ENCODE peak calls at places on chromosomes 11 and 22, in ten cellular contexts. Y is ovary, D is HCT116, A is esophagus squamous epithelium, R is sigmoid colon, G is tibial nerve, T is heart left ventricle, E is upper lobe of left lung, Z is body of pancreas, J is right lobe of liver. W is an unnamed sample.
A peak's percentile ranks its signal among the peaks of the same experiment; 100 is the strongest.

GRCh38 chr11:71430166-71430565 is 18.0 kb downstream of the DHCR7 start:
- DNase-seq in Y (no peak), D (no peak), A (no peak), R (no peak), G (no peak), T (no peak), E (no peak), Z (no peak), J (no peak), W (no peak)

GRCh38 chr22:37486224-37486845 is at the start of gene MFNG:
- DNase-seq in Y (peak; percentile 68), D (no peak), A (peak; percentile 51), R (peak; percentile 77), G (peak; percentile 26), T (peak; percentile 75), E (peak; percentile 93), Z (peak; percentile 77), J (peak; percentile 73), W (peak; percentile 84)

GRCh38 chr11:61149624-61150615 is 11.3 kb downstream of the VPS37C start:
- DNase-seq in Y (no peak), D (no peak), A (no peak), R (peak; percentile 32), G (no peak), T (no peak), E (no peak), Z (peak; percentile 42), J (no peak), W (peak; percentile 30)

GRCh38 chr11:2136209-2136951 is 2.8 kb downstream of the IGF2 start:
- DNase-seq in Y (peak; percentile 37), D (no peak), A (no peak), R (no peak), G (no peak), T (no peak), E (peak; percentile 62), Z (no peak), J (peak; percentile 45), W (no peak)

GRCh38 chr11:114563077-114563476 is 3.4 kb upstream of the NXPE1 start:
- DNase-seq in Y (no peak), D (peak; percentile 27), A (no peak), R (no peak), G (no peak), T (no peak), E (no peak), Z (no peak), J (no peak), W (no peak)

GRCh38 chr11:117868815-117869642 is 7.4 kb downstream of the FXYD6 start:
- DNase-seq in Y (no peak), D (no peak), A (no peak), R (no peak), G (no peak), T (no peak), E (no peak), Z (no peak), J (no peak), W (no peak)

GRCh38 chr11:73390601-73391565 is 14.7 kb downstream of the RELT start:
- DNase-seq in Y (no peak), D (no peak), A (no peak), R (no peak), G (no peak), T (no peak), E (no peak), Z (no peak), J (no peak), W (no peak)

GRCh38 chr11:110090466-110091026 is 2.6 kb upstream of the ZC3H12C start:
- DNase-seq in Y (no peak), D (no peak), A (no peak), R (no peak), G (no peak), T (no peak), E (no peak), Z (no peak), J (no peak), W (no peak)

GRCh38 chr11:104967493-104968364 is 645 bp downstream of the CASP4 start:
- DNase-seq in Y (no peak), D (no peak), A (no peak), R (no peak), G (no peak), T (no peak), E (no peak), Z (no peak), J (no peak), W (no peak)

GRCh38 chr22:29028468-29028867 is 33.2 kb downstream of the C22orf31 start:
- DNase-seq in Y (no peak), D (no peak), A (no peak), R (no peak), G (no peak), T (no peak), E (no peak), Z (no peak), J (no peak), W (no peak)

GRCh38 chr11:68002943-68003845 is 703 bp downstream of the UNC93B1 start:
- DNase-seq in Y (no peak), D (no peak), A (no peak), R (no peak), G (no peak), T (peak; percentile 50), E (peak; percentile 94), Z (peak; percentile 66), J (no peak), W (peak; percentile 77)

GRCh38 chr11:123478352-123478986 is 48.4 kb downstream of the GRAMD1B start:
- DNase-seq in Y (peak; percentile 67), D (peak; percentile 77), A (no peak), R (peak; percentile 68), G (no peak), T (peak; percentile 41), E (no peak), Z (peak; percentile 67), J (no peak), W (peak; percentile 42)

GRCh38 chr22:20111045-20111688 is 4.7 kb upstream of the RANBP1 start:
- DNase-seq in Y (no peak), D (peak; percentile 51), A (no peak), R (no peak), G (no peak), T (no peak), E (peak; percentile 22), Z (no peak), J (no peak), W (no peak)

GRCh38 chr11:69958308-69958707 is 119.8 kb upstream of the ANO1 start:
- DNase-seq in Y (no peak), D (no peak), A (no peak), R (no peak), G (no peak), T (no peak), E (no peak), Z (no peak), J (no peak), W (no peak)

DNA sequence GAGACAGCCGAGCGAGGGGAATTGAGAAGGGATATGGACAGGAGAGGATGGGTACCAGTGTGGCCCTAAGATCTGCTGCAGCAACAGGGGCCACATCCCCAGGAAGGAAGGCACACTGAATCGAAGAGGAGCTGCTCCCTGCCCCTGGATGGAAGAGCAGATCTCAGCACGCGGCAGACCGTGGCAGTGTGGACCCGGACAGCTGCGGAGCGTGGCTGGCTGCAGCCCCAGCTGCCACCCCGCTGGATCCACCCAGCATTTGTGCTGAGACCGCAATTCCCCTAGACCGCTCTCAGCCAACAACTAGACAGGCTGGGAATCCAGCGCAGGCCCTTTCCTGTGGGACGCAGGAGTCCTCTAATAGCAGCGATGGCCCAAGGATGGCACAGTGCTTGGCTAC is 94.7 kb downstream of the NECTIN1 start:
- DNase-seq in Y (no peak), D (no peak), A (no peak), R (no peak), G (no peak), T (no peak), E (peak; percentile 47), Z (no peak), J (no peak), W (no peak)
- TF ChIP-seq POLR2A in Y (no peak), D (no peak), A (no peak), R (no peak), G (no peak), T (no peak), E (no peak), Z (no peak), J (no peak), W (no peak)

DNA sequence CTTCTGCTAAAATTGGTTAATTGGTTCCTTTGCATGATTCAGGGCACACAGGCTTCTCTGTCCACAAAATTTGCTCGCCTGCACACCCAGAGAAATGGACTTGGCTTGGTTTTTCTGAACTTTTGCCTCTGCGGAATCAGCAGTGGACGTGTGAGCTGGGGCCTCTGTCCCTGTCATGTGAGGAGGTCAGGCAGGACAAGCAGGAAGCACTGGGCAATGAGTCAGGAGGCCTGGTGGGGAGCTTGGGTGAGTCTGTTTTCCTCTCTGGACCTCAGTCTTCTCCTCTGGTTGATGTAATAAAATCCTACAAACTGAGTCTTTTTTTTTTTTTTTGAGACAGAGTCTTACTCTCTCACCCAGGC is 10.4 kb upstream of the CELSR1 start:
- DNase-seq in Y (no peak), D (no peak), A (no peak), R (peak; percentile 93), G (peak; percentile 71), T (peak; percentile 77), E (no peak), Z (peak; percentile 76), J (peak; percentile 92), W (peak; percentile 51)
- H3K27ac ChIP-seq in Y (no peak overlapping the region), D (no peak overlapping the region), A (peak overlapping the region; percentile 87), R (peak overlapping the region; percentile 94), G (peak overlapping the region; percentile 58), T (peak overlapping the region; percentile 88), E (peak overlapping the region; percentile 80), Z (peak overlapping the region; percentile 81), J (peak overlapping the region; percentile 69), W (peak overlapping the region; percentile 75)

DNA sequence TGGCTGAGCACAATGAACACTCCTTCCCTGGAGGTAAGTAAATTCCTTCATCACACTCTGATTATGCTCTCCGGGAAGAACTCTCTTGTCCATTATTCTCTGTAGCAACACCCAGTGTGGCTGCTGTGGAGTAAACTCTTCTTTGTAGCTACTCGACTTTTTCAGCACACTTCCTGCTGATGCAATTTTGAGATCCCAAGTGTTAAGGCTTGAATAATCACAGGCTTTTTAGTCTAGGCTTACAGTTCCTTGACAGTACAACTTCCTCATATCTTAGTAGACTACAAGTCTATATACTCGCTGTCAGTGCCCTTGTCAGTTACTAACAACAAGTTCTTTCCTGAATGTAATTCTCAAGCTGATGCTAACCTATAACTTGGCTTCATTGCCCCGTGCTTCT is 301.8 kb upstream of the API5 start:
- DNase-seq in Y (no peak), D (no peak), A (no peak), R (no peak), G (no peak), T (no peak), E (no peak), Z (no peak), J (no peak), W (no peak)
- H3K4me3 ChIP-seq in Y (no peak overlapping the region), D (no peak overlapping the region), A (no peak overlapping the region), R (no peak overlapping the region), G (no peak overlapping the region), T (no peak overlapping the region), E (no peak overlapping the region), Z (no peak overlapping the region), J (no peak overlapping the region), W (no peak overlapping the region)

DNA sequence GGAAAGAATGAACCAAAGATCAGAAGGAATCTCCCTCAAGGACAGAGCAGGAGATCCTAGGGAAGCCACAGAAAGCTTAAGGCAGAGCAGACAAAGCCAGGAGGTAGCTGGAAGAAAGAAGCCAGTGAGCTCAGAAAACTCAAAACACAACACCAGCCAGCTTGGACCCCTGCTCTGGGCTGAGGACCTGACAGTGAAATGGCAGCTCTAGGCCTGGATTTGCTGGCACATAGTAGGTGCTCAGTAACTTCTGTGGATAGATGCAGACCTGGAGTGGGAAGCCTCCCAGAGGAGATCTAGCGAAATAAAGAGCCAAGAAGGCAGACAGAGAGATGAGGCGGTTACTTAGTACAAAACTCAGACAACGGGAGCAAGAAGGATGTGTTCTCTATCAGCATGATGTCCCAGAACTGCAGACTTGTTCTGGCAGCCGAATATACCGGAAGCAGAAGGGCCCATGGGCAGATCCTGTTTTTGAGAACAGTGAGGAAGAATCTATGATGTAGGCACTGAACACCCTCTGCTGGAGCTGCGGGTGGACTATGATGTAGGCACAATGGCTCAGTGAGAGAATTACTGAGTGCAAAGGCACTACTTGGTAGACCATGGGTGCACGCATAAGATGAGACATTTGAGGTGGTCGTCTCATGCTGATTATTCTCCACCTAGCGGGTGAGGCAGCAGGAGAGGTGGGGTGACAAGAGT is 4.8 kb downstream of the ROBO4 start:
- DNase-seq in Y (no peak), D (no peak), A (no peak), R (peak; percentile 67), G (peak; percentile 32), T (no peak), E (no peak), Z (no peak), J (peak; percentile 41), W (no peak)
- TF ChIP-seq POLR2A in Y (no peak), D (no peak), A (no peak), R (no peak), G (no peak), T (no peak), E (no peak), Z (no peak), J (no peak), W (no peak)